ENCODE peak calls at places on chromosomes 11 and 22, in six cellular contexts. Y, S, A, L, X and K are unnamed samples. For H3K4me1, the result is how much of the 10 kb centered on the place peaks cover.

GRCh38 chr22:20957118-20957690 is 9.9 kb upstream of the AIFM3 start:
- DNase-seq in Y (no peak), X (peak), S (peak), L (no peak), A (no peak), K (no peak)

GRCh38 chr11:77206264-77207018 is 78.4 kb downstream of the MYO7A start:
- DNase-seq in X (no peak), S (no peak), A (no peak), Y (no peak), L (no peak), K (no peak)

GRCh38 chr11:10481567-10482349 is 26.7 kb downstream of the AMPD3 start:
- DNase-seq in L (no peak), X (no peak), A (no peak), S (no peak), Y (no peak), K (no peak)

GRCh38 chr11:69002743-69003231 is 10.3 kb downstream of the MRGPRF start:
- DNase-seq in X (peak), S (no peak), L (no peak), Y (no peak), A (no peak), K (no peak)

GRCh38 chr22:39182478-39183030 is 30.1 kb upstream of the CBX7 start:
- DNase-seq in A (no peak), Y (no peak), L (no peak), S (peak), X (peak), K (no peak)

GRCh38 chr22:43198936-43199335 is 12.0 kb upstream of the TTLL12 start:
- DNase-seq in L (no peak), S (no peak), Y (no peak), X (no peak), A (no peak), K (peak)

GRCh38 chr11:898540-899190 is 11.9 kb downstream of the CHID1 start:
- DNase-seq in S (no peak), X (no peak), L (no peak), A (no peak), Y (no peak), K (no peak)

GRCh38 chr11:59182457-59183151 is 10.7 kb downstream of the DTX4 start:
- DNase-seq in S (no peak), Y (no peak), L (no peak), X (no peak), A (no peak), K (no peak)

GRCh38 chr11:19691815-19692214 is 20.8 kb upstream of the NAV2 start:
- DNase-seq in S (no peak), A (no peak), Y (no peak), L (no peak), X (no peak), K (no peak)

GRCh38 chr11:36271794-36272409 is 17.3 kb downstream of the COMMD9 start:
- DNase-seq in Y (no peak), X (no peak), S (no peak), A (no peak), L (no peak), K (no peak)

GRCh38 chr22:33518405-33518804 is 401.9 kb downstream of the LARGE1 start:
- DNase-seq in Y (no peak), S (no peak), L (no peak), X (no peak), A (no peak), K (no peak)

GRCh38 chr11:118646393-118646792 is 33.1 kb downstream of the TREH start:
- DNase-seq in X (no peak), L (no peak), S (peak), A (no peak), Y (no peak), K (peak)

GRCh38 chr11:2814751-2815150 is 70.8 kb downstream of the CDKN1C start:
- DNase-seq in A (no peak), Y (no peak), L (no peak), S (peak), X (peak), K (peak)

GRCh38 chr11:77126861-77127673 is 979 bp upstream of the MYO7A start:
- DNase-seq in L (no peak), A (peak), X (peak), S (peak), Y (peak), K (peak)

GRCh38 chr22:27419473-27419872 is 382.1 kb downstream of the MN1 start:
- DNase-seq in X (no peak), L (no peak), A (no peak), S (no peak), Y (no peak), K (no peak)

GRCh38 chr11:78878631-78879030 is 304.0 kb upstream of the NARS2 start:
- DNase-seq in Y (no peak), S (no peak), X (no peak), A (no peak), L (no peak), K (no peak)

GRCh38 chr11:8917157-8917820 is 6.3 kb downstream of the AKIP1 start:
- DNase-seq in Y (no peak), A (no peak), S (no peak), L (peak), X (peak), K (no peak)

GRCh38 chr11:44424841-44425240 is 114.9 kb upstream of the ALX4 start:
- DNase-seq in A (no peak), X (no peak), Y (no peak), S (no peak), L (no peak), K (no peak)

GRCh38 chr22:32920032-32920628 is 118.6 kb downstream of the TIMP3 start:
- DNase-seq in S (no peak), L (no peak), Y (no peak), A (no peak), X (no peak), K (peak)

GRCh38 chr22:25488244-25489020 is 76.0 kb upstream of the GRK3 start:
- DNase-seq in Y (no peak), L (peak), X (peak), S (no peak), A (no peak), K (peak)

GRCh38 chr11:27718346-27718852 is 18.1 kb upstream of the BDNF start:
- DNase-seq in Y (no peak), L (no peak), X (no peak), S (no peak), A (no peak), K (no peak)

GRCh38 chr11:9802291-9802861 is 138.5 kb downstream of the SWAP70 start:
- DNase-seq in L (peak), Y (no peak), A (no peak), X (no peak), S (no peak), K (no peak)

GRCh38 chr11:65488273-65489058 is 10.4 kb upstream of the MALAT1 start:
- DNase-seq in Y (no peak), L (peak), A (no peak), S (no peak), X (no peak), K (peak)
- H3K4me1 ChIP-seq in Y (under half), L (under half), A (under half), S (half or more), X (half or more), K (half or more)

GRCh38 chr11:121654506-121655480 is 202.0 kb upstream of the SORL1-AS1 start:
- DNase-seq in X (no peak), Y (no peak), A (no peak), L (peak), S (no peak), K (no peak)

GRCh38 chr11:121656333-121657090 is 203.7 kb upstream of the SORL1-AS1 start:
- DNase-seq in Y (no peak), A (no peak), S (no peak), L (no peak), X (no peak), K (peak)

GRCh38 chr11:121659811-121660210 is 207.0 kb upstream of the SORL1-AS1 start:
- DNase-seq in Y (no peak), L (no peak), S (no peak), X (no peak), A (no peak), K (no peak)

GRCh38 chr11:121655481-121656332 is 202.9 kb upstream of the SORL1-AS1 start:
- DNase-seq in S (peak), X (peak), Y (peak), L (peak), A (peak), K (peak)

DNA sequence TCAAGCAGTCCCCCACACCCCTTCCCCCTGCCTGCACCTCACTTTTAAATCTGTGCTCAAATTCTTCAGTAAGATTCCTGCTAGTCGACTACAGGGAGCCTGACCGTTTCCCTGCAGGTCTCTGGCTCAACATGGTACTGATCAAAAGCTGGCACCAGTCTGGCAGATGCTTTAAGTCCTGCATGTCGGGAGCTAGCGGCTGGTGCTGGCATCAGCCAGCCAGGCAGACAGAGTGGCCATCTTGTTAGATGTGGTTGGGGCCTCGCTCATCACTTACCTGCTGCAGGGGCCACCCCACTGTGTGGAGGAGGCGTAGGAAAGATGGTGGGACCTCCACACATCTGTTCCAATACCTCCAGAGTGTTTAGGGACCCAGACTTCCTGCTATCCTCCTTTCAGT is 204.4 kb upstream of the SORL1-AS1 start:
- DNase-seq in S (no peak), A (no peak), X (no peak), Y (no peak), L (no peak), K (no peak)
- H3K27ac ChIP-seq in S (no peak), A (no peak), X (peak), Y (no peak), L (peak), K (peak)

GRCh38 chr11:86152006-86152862 is 83.3 kb upstream of the PICALM start:
- DNase-seq in A (no peak), X (no peak), Y (peak), S (no peak), L (no peak), K (peak)
- H3K4me3 ChIP-seq in A (no peak), X (no peak), Y (no peak), S (no peak), L (no peak), K (no peak)

GRCh38 chr22:40211481-40212052 is 33.8 kb downstream of the TNRC6B start:
- DNase-seq in Y (no peak), S (no peak), X (peak), L (no peak), A (no peak), K (no peak)

GRCh38 chr22:40212126-40212525 is 34.4 kb downstream of the TNRC6B start:
- DNase-seq in A (no peak), S (no peak), X (no peak), Y (no peak), L (no peak), K (no peak)

GRCh38 chr22:40206561-40206960 is 28.8 kb downstream of the TNRC6B start:
- DNase-seq in S (no peak), L (no peak), A (no peak), X (no peak), Y (no peak), K (no peak)

GRCh38 chr22:40210814-40211213 is 33.1 kb downstream of the TNRC6B start:
- DNase-seq in A (no peak), Y (no peak), S (no peak), L (no peak), X (no peak), K (no peak)

GRCh38 chr22:40209945-40210485 is 32.3 kb downstream of the TNRC6B start:
- DNase-seq in Y (no peak), X (no peak), L (no peak), A (no peak), S (no peak), K (no peak)
- H3K4me1 ChIP-seq in Y (under half), X (half or more), L (under half), A (half or more), S (half or more), K (under half)